ENCODE peak calls at places on chromosomes 7 and 10, in nine cellular contexts. O is body of pancreas; R is GM12865; F is WTC11; Z is nephron progenitor cell; T is osteocyte; S is CD8-positive, alpha-beta T cell; B is fibroblast of villous mesenchyme; D is cardiac muscle cell. U is an unnamed sample.

GRCh38 chr7:92415225-92415624 is 32.1 kb upstream of the GATAD1 start:
- DNase-seq in O (no peak), R (no peak), F (no peak), Z (no peak), T (no peak), S (no peak), B (peak), D (no peak), U (no peak)

GRCh38 chr10:116629340-116629739 is 8.6 kb downstream of the PNLIPRP2 start:
- DNase-seq in O (peak), R (no peak), F (no peak), Z (no peak), T (peak), S (no peak), B (no peak), D (no peak), U (no peak)

GRCh38 chr10:23291551-23292334 is 52.9 kb downstream of the C10orf67 start:
- DNase-seq in O (peak), R (no peak), F (no peak), Z (no peak), T (no peak), S (no peak), B (no peak), D (no peak), U (no peak)

GRCh38 chr10:33231621-33232350 is 102.7 kb downstream of the NRP1 start:
- DNase-seq in O (no peak), R (no peak), F (no peak), Z (no peak), T (no peak), S (no peak), B (no peak), D (no peak), U (no peak)

GRCh38 chr10:3982746-3983442 is 197.9 kb upstream of the KLF6 start:
- DNase-seq in O (no peak), R (no peak), F (no peak), Z (no peak), T (no peak), S (no peak), B (no peak), D (no peak), U (no peak)

GRCh38 chr10:69406302-69406811 is 10.4 kb downstream of the TACR2 start:
- DNase-seq in O (no peak), R (no peak), F (peak), Z (peak), T (no peak), S (no peak), B (no peak), D (peak), U (no peak)

GRCh38 chr7:19112290-19113000 is 5.0 kb downstream of the TWIST1 start:
- DNase-seq in O (no peak), R (no peak), F (peak), Z (peak), T (no peak), S (no peak), B (peak), D (peak), U (no peak)

GRCh38 chr10:122374859-122375721 is 582 bp downstream of the PLEKHA1 start:
- DNase-seq in O (peak), R (peak), F (peak), Z (peak), T (no peak), S (peak), B (peak), D (peak), U (peak)

GRCh38 chr10:8403711-8404371 is 349.4 kb downstream of the GATA3 start:
- DNase-seq in O (no peak), R (peak), F (peak), Z (peak), T (no peak), S (no peak), B (no peak), D (peak), U (no peak)

GRCh38 chr10:72263613-72264241 is 10.0 kb upstream of the DDIT4 start:
- DNase-seq in O (peak), R (peak), F (no peak), Z (no peak), T (no peak), S (no peak), B (peak), D (no peak), U (no peak)

GRCh38 chr10:47027108-47027811 is 116.0 kb downstream of the PTPN20 start:
- DNase-seq in O (no peak), R (no peak), F (peak), Z (no peak), T (peak), S (peak), B (no peak), D (no peak), U (no peak)

GRCh38 chr10:61172182-61172926 is 228.4 kb upstream of the RHOBTB1 start:
- DNase-seq in O (no peak), R (no peak), F (no peak), Z (no peak), T (no peak), S (no peak), B (no peak), D (no peak), U (no peak)

GRCh38 chr7:94067506-94067905 is 63.4 kb upstream of the BET1 start:
- DNase-seq in O (no peak), R (no peak), F (no peak), Z (no peak), T (no peak), S (no peak), B (peak), D (no peak), U (no peak)

GRCh38 chr7:158430308-158431034 is 157.2 kb downstream of the PTPRN2 start:
- DNase-seq in O (no peak), R (no peak), F (no peak), Z (no peak), T (no peak), S (no peak), B (no peak), D (no peak), U (no peak)

GRCh38 chr7:134460000-134460399 is 1.1 kb upstream of the AKR1B1 start:
- DNase-seq in O (no peak), R (no peak), F (no peak), Z (no peak), T (no peak), S (no peak), B (peak), D (no peak), U (no peak)

GRCh38 chr10:8817303-8817702 is 762.8 kb downstream of the GATA3 start:
- DNase-seq in O (no peak), R (no peak), F (no peak), Z (no peak), T (no peak), S (no peak), B (no peak), D (no peak), U (no peak)

GRCh38 chr10:72297281-72297967 is 23.7 kb downstream of the DDIT4 start:
- DNase-seq in O (peak), R (peak), F (no peak), Z (no peak), T (no peak), S (peak), B (peak), D (no peak), U (peak)

GRCh38 chr7:157863906-157864810 is 527.4 kb downstream of the DNAJB6 start:
- DNase-seq in O (no peak), R (no peak), F (no peak), Z (no peak), T (no peak), S (no peak), B (no peak), D (no peak), U (no peak)

GRCh38 chr10:132366499-132366898 is 30.5 kb upstream of the PWWP2B start:
- DNase-seq in O (no peak), R (no peak), F (no peak), Z (no peak), T (no peak), S (no peak), B (no peak), D (no peak), U (no peak)

GRCh38 chr7:87934699-87935372 is 785 bp downstream of the ADAM22 start:
- DNase-seq in O (no peak), R (peak), F (peak), Z (peak), T (no peak), S (peak), B (peak), D (peak), U (peak)

GRCh38 chr10:24262929-24263653 is 54.2 kb downstream of the KIAA1217 start:
- DNase-seq in O (peak), R (no peak), F (no peak), Z (no peak), T (no peak), S (no peak), B (peak), D (no peak), U (no peak)

GRCh38 chr7:47884675-47885074 is 63.6 kb downstream of the PKD1L1 start:
- DNase-seq in O (no peak), R (no peak), F (no peak), Z (no peak), T (peak), S (no peak), B (no peak), D (no peak), U (no peak)

GRCh38 chr7:116579322-116579721 is 54.5 kb downstream of the CAV1 start:
- DNase-seq in O (no peak), R (no peak), F (no peak), Z (no peak), T (no peak), S (no peak), B (no peak), D (no peak), U (no peak)

GRCh38 chr7:28298870-28299484 is 113.3 kb upstream of the CREB5 start:
- DNase-seq in O (peak), R (no peak), F (peak), Z (peak), T (no peak), S (no peak), B (peak), D (peak), U (no peak)

GRCh38 chr10:43958964-43959363 is 310.3 kb upstream of the ZNF32 start:
- DNase-seq in O (no peak), R (no peak), F (no peak), Z (no peak), T (peak), S (peak), B (no peak), D (no peak), U (no peak)

GRCh38 chr7:116367171-116367813 is 132.2 kb upstream of the CAV2 start:
- DNase-seq in O (no peak), R (no peak), F (no peak), Z (no peak), T (no peak), S (no peak), B (no peak), D (no peak), U (no peak)

GRCh38 chr7:141477866-141478265 is 73.3 kb upstream of the AGK start:
- DNase-seq in O (no peak), R (no peak), F (no peak), Z (no peak), T (no peak), S (no peak), B (no peak), D (no peak), U (no peak)

GRCh38 chr10:49651039-49651835 is 28.2 kb upstream of the C10orf53 start:
- DNase-seq in O (no peak), R (no peak), F (no peak), Z (no peak), T (peak), S (peak), B (no peak), D (no peak), U (no peak)

GRCh38 chr10:15558136-15558535 is 161.6 kb downstream of the ITGA8 start:
- DNase-seq in O (no peak), R (no peak), F (no peak), Z (no peak), T (no peak), S (no peak), B (peak), D (peak), U (no peak)

GRCh38 chr10:130550952-130551674 is 414.9 kb downstream of the GLRX3 start:
- DNase-seq in O (no peak), R (no peak), F (no peak), Z (no peak), T (no peak), S (no peak), B (no peak), D (no peak), U (no peak)

GRCh38 chr10:44199991-44200655 is 184.8 kb downstream of the CXCL12 start:
- DNase-seq in O (no peak), R (no peak), F (no peak), Z (no peak), T (peak), S (no peak), B (no peak), D (no peak), U (no peak)

GRCh38 chr10:11511325-11511724 is 100.1 kb downstream of the USP6NL start:
- DNase-seq in O (no peak), R (no peak), F (no peak), Z (no peak), T (no peak), S (no peak), B (no peak), D (no peak), U (no peak)
- TF ChIP-seq CTCF in O (no peak), R (no peak), F (no peak), Z (no peak), T (no peak), S (no peak), B (no peak), D (no peak), U (no peak)

GRCh38 chr7:30842542-30843451 is 68.9 kb upstream of the AQP1 start:
- DNase-seq in O (no peak), R (no peak), F (no peak), Z (no peak), T (no peak), S (no peak), B (no peak), D (no peak), U (no peak)
- TF ChIP-seq CTCF in O (no peak), R (no peak), F (no peak), Z (no peak), T (no peak), S (no peak), B (no peak), D (no peak), U (no peak)

GRCh38 chr7:31059551-31059950 is 7.4 kb downstream of the ADCYAP1R1 start:
- DNase-seq in O (no peak), R (no peak), F (peak), Z (peak), T (no peak), S (no peak), B (no peak), D (no peak), U (no peak)
- TF ChIP-seq CTCF in O (no peak), R (no peak), F (no peak), Z (no peak), T (no peak), S (no peak), B (no peak), D (no peak), U (no peak)

GRCh38 chr7:147805996-147806576 is 784.5 kb upstream of the C7orf33 start:
- DNase-seq in O (no peak), R (no peak), F (no peak), Z (no peak), T (no peak), S (no peak), B (no peak), D (no peak), U (no peak)
- TF ChIP-seq CTCF in O (no peak), R (no peak), F (no peak), Z (no peak), T (no peak), S (no peak), B (no peak), D (no peak), U (no peak)

GRCh38 chr7:144786079-144786478 is 49.8 kb downstream of the TPK1 start:
- DNase-seq in O (no peak), R (no peak), F (no peak), Z (no peak), T (no peak), S (no peak), B (no peak), D (no peak), U (no peak)

GRCh38 chr7:144785491-144785890 is 50.4 kb downstream of the TPK1 start:
- DNase-seq in O (no peak), R (no peak), F (no peak), Z (no peak), T (no peak), S (no peak), B (no peak), D (no peak), U (no peak)

GRCh38 chr7:144784943-144785342 is 50.9 kb downstream of the TPK1 start:
- DNase-seq in O (no peak), R (no peak), F (no peak), Z (no peak), T (no peak), S (no peak), B (no peak), D (no peak), U (no peak)

GRCh38 chr7:144787127-144787526 is 48.7 kb downstream of the TPK1 start:
- DNase-seq in O (no peak), R (no peak), F (no peak), Z (no peak), T (no peak), S (no peak), B (peak), D (peak), U (no peak)

GRCh38 chr7:144786522-144786921 is 49.3 kb downstream of the TPK1 start:
- DNase-seq in O (no peak), R (no peak), F (no peak), Z (no peak), T (no peak), S (no peak), B (no peak), D (peak), U (peak)
- TF ChIP-seq CTCF in O (no peak), R (peak), F (no peak), Z (no peak), T (no peak), S (no peak), B (no peak), D (peak), U (no peak)

DNA sequence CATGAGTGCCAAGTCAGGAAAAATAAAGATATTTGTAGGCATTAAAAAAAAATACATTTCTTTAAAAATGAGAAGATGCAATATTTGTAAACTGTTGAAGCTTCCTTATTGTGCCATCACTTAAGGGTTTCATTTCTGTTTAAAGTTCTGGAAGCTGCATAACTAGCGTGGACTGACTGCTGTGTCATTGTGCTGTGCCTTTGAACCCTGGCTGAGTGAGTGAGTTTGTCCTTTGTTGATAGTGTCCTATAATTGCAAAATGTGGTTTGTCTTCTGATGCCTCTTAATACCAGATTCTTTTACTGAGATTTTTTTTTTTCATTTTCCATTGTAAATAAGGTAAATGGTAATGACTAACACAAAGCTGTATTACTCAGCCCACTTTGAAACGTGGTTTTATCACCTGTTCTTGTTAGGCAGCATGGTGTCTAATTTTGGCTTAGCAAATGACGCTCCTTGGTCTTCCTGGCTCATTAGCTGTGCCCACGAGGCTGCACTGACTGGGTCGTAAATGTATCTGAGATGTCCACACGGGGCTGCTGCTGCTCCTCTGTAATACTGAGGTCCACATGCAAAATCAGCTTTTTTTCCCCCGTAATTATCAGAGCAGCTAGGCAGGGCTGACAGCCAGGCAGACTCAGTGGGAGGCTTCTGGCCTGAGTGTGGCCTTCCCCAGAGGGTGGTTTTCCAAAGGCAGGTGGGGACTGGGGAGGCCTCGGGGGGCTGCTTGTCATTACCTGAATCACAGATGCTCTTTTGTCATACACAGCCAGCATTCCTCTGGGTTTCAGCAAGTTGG is 14.8 kb downstream of the ZSCAN25 start:
- DNase-seq in O (peak), R (no peak), F (peak), Z (no peak), T (no peak), S (no peak), B (peak), D (peak), U (no peak)
- TF ChIP-seq CTCF in O (peak), R (no peak), F (no peak), Z (no peak), T (no peak), S (no peak), B (peak), D (peak), U (no peak)

GRCh38 chr10:31322647-31323046 is 3.6 kb downstream of the ZEB1 start:
- DNase-seq in O (no peak), R (peak), F (no peak), Z (no peak), T (no peak), S (no peak), B (no peak), D (no peak), U (peak)
- TF ChIP-seq CTCF in O (no peak), R (peak), F (no peak), Z (no peak), T (peak), S (no peak), B (peak), D (peak), U (peak)

U was measured in GM13976.